ENCODE peak calls at places on chromosomes 1 and 21, in six cellular contexts. One of them, this sample, is unnamed.

GRCh38 chr1:21293537-21294265 is 3.4 kb upstream of the ECE1 start:
- DNase-seq in EL: no peak
- DNase-seq in stimulated activated CD8-positive, alpha-beta memory T cell treated with anti-CD3 and anti-CD28 coated beads, Interleukin-7, amount 100 ng/mL, for 1 hour: peak; percentile 23
- DNase-seq in hepatic stellate cell: no peak
- DNase-seq in neural crest cell: no peak
- DNase-seq in transverse colon: no peak
- DNase-seq in this sample: no peak

GRCh38 chr1:94329986-94330385 is 88.2 kb upstream of the ABCD3 start:
- DNase-seq in EL: peak; percentile 70
- DNase-seq in stimulated activated CD8-positive, alpha-beta memory T cell treated with anti-CD3 and anti-CD28 coated beads, Interleukin-7, amount 100 ng/mL, for 1 hour: no peak
- DNase-seq in hepatic stellate cell: no peak
- DNase-seq in neural crest cell: no peak
- DNase-seq in transverse colon: no peak
- DNase-seq in this sample: peak; percentile 28

GRCh38 chr21:42469272-42469671 is 26.8 kb downstream of the RSPH1 start:
- DNase-seq in EL: no peak
- DNase-seq in stimulated activated CD8-positive, alpha-beta memory T cell treated with anti-CD3 and anti-CD28 coated beads, Interleukin-7, amount 100 ng/mL, for 1 hour: no peak
- DNase-seq in hepatic stellate cell: no peak
- DNase-seq in neural crest cell: no peak
- DNase-seq in transverse colon: peak; percentile 61
- DNase-seq in this sample: no peak

GRCh38 chr21:37564341-37564923 is 197.9 kb downstream of the DYRK1A start:
- DNase-seq in EL: peak; percentile 100
- DNase-seq in stimulated activated CD8-positive, alpha-beta memory T cell treated with anti-CD3 and anti-CD28 coated beads, Interleukin-7, amount 100 ng/mL, for 1 hour: peak; percentile 76
- DNase-seq in hepatic stellate cell: peak; percentile 90
- DNase-seq in neural crest cell: no peak
- DNase-seq in transverse colon: peak; percentile 73
- DNase-seq in this sample: peak; percentile 100

GRCh38 chr1:35569956-35570355 is 3.2 kb upstream of the TFAP2E start:
- DNase-seq in EL: peak; percentile 42
- DNase-seq in stimulated activated CD8-positive, alpha-beta memory T cell treated with anti-CD3 and anti-CD28 coated beads, Interleukin-7, amount 100 ng/mL, for 1 hour: no peak
- DNase-seq in hepatic stellate cell: peak; percentile 31
- DNase-seq in neural crest cell: no peak
- DNase-seq in transverse colon: no peak
- DNase-seq in this sample: peak; percentile 22

GRCh38 chr1:43235451-43236121 is 34.2 kb upstream of the TMEM125 start:
- DNase-seq in EL: no peak
- DNase-seq in stimulated activated CD8-positive, alpha-beta memory T cell treated with anti-CD3 and anti-CD28 coated beads, Interleukin-7, amount 100 ng/mL, for 1 hour: no peak
- DNase-seq in hepatic stellate cell: no peak
- DNase-seq in neural crest cell: no peak
- DNase-seq in transverse colon: peak; percentile 68
- DNase-seq in this sample: no peak

GRCh38 chr1:9596419-9597123 is 7.9 kb downstream of the TMEM201 start:
- DNase-seq in EL: no peak
- DNase-seq in stimulated activated CD8-positive, alpha-beta memory T cell treated with anti-CD3 and anti-CD28 coated beads, Interleukin-7, amount 100 ng/mL, for 1 hour: no peak
- DNase-seq in hepatic stellate cell: no peak
- DNase-seq in neural crest cell: no peak
- DNase-seq in transverse colon: no peak
- DNase-seq in this sample: no peak

GRCh38 chr1:150881331-150882070 is 5.1 kb upstream of the ARNT start:
- DNase-seq in EL: peak; percentile 90
- DNase-seq in stimulated activated CD8-positive, alpha-beta memory T cell treated with anti-CD3 and anti-CD28 coated beads, Interleukin-7, amount 100 ng/mL, for 1 hour: no peak
- DNase-seq in hepatic stellate cell: peak; percentile 74
- DNase-seq in neural crest cell: no peak
- DNase-seq in transverse colon: no peak
- DNase-seq in this sample: no peak